ENCODE peak calls at places on chromosome 1, in eight cellular contexts. T is choroid plexus epithelial cell; D is epithelial cell of prostate; N is upper lobe of right lung; S is caudate nucleus; Z is A172; I is stimulated activated CD4-positive, alpha-beta T cell treated with anti-CD3 and anti-CD28 coated beads, Interleukin-12 subunit alpha, Interleukin-12 subunit beta, amount 100 ng/mL, for 48 hours; M is ELR. O is an unnamed sample.

GRCh38 chr1:1348420-1349255 is 580 bp downstream of the DVL1 start:
- DNase-seq in T (peak), D (no peak), N (no peak), S (no peak), Z (no peak), I (no peak), M (peak), O (peak)

GRCh38 chr1:199282910-199283309 is 644.1 kb downstream of the PTPRC start:
- DNase-seq in T (peak), D (no peak), N (no peak), S (no peak), Z (peak), I (no peak), M (peak), O (peak)

GRCh38 chr1:198597690-198598430 is 41.0 kb upstream of the PTPRC start:
- DNase-seq in T (no peak), D (no peak), N (no peak), S (no peak), Z (no peak), I (no peak), M (no peak), O (no peak)

GRCh38 chr1:80731241-80731894 is 1069.4 kb upstream of the ADGRL2 start:
- DNase-seq in T (no peak), D (peak), N (no peak), S (no peak), Z (no peak), I (no peak), M (no peak), O (no peak)

GRCh38 chr1:7093297-7093696 is 308.0 kb downstream of the CAMTA1 start:
- DNase-seq in T (no peak), D (no peak), N (no peak), S (no peak), Z (no peak), I (no peak), M (no peak), O (no peak)

GRCh38 chr1:1426961-1427934 is 6.2 kb upstream of the ANKRD65 start:
- DNase-seq in T (no peak), D (no peak), N (peak), S (no peak), Z (no peak), I (no peak), M (no peak), O (no peak)

GRCh38 chr1:226322986-226323385 is 14.0 kb upstream of the LIN9 start:
- DNase-seq in T (no peak), D (no peak), N (no peak), S (no peak), Z (no peak), I (no peak), M (no peak), O (no peak)

GRCh38 chr1:16175610-16176553 is 20.0 kb upstream of the EPHA2 start:
- DNase-seq in T (peak), D (no peak), N (peak), S (peak), Z (peak), I (no peak), M (peak), O (peak)

GRCh38 chr1:15803380-15803779 is 4.1 kb downstream of the UQCRHL start:
- DNase-seq in T (peak), D (no peak), N (no peak), S (no peak), Z (no peak), I (no peak), M (peak), O (peak)

GRCh38 chr1:150836129-150836773 is 28.2 kb upstream of the CTSK start:
- DNase-seq in T (peak), D (no peak), N (no peak), S (no peak), Z (peak), I (no peak), M (no peak), O (peak)

O was measured in IMR-90.